ENCODE peak calls at places on chromosomes 12 and 14, in five cellular contexts. U is neural progenitor cell; V is colonic mucosa; L is CD4-positive, alpha-beta memory T cell; Q is HepG2. S is an unnamed sample.

GRCh38 chr12:56593909-56594621 is 36.1 kb downstream of the BAZ2A start:
- DNase-seq in U (peak; percentile 85), V (peak; percentile 37), L (peak; percentile 44), Q (peak; percentile 35), S (peak; percentile 51)

GRCh38 chr12:126891789-126892188 is 1375.2 kb upstream of the TMEM132C start:
- DNase-seq in U (no peak), V (no peak), L (no peak), Q (no peak), S (no peak)

GRCh38 chr12:26512213-26512612 is 316.8 kb downstream of the SSPN start:
- DNase-seq in U (no peak), V (no peak), L (no peak), Q (no peak), S (no peak)

GRCh38 chr14:77574446-77575125 is 41.9 kb downstream of the SPTLC2 start:
- DNase-seq in U (no peak), V (no peak), L (no peak), Q (no peak), S (no peak)

GRCh38 chr12:18343708-18344107 is 82.4 kb downstream of the PIK3C2G start:
- DNase-seq in U (no peak), V (peak; percentile 53), L (no peak), Q (no peak), S (no peak)

GRCh38 chr12:125685885-125686284 is 620.6 kb downstream of the AACS start:
- DNase-seq in U (no peak), V (no peak), L (no peak), Q (no peak), S (no peak)

GRCh38 chr14:67738740-67739504 is 37.2 kb downstream of the RDH12 start:
- DNase-seq in U (no peak), V (peak; percentile 58), L (peak; percentile 26), Q (peak; percentile 94), S (peak; percentile 10)

GRCh38 chr12:32032205-32032810 is 73.1 kb downstream of the RESF1 start:
- DNase-seq in U (no peak), V (no peak), L (no peak), Q (no peak), S (no peak)

GRCh38 chr14:50812856-50813543 is 18.0 kb downstream of the NIN start:
- DNase-seq in U (no peak), V (no peak), L (no peak), Q (no peak), S (no peak)

GRCh38 chr12:133235401-133236112 is at the start of gene ANHX:
- DNase-seq in U (no peak), V (no peak), L (no peak), Q (no peak), S (no peak)

GRCh38 chr12:117212563-117213190 is 22.4 kb upstream of the FBXO21 start:
- DNase-seq in U (peak; percentile 85), V (peak; percentile 63), L (peak; percentile 36), Q (peak; percentile 46), S (peak; percentile 46)

GRCh38 chr12:92261071-92261470 is 115.4 kb upstream of the BTG1 start:
- DNase-seq in U (no peak), V (no peak), L (no peak), Q (no peak), S (no peak)

GRCh38 chr14:32449640-32450039 is 120.5 kb downstream of the AKAP6 start:
- DNase-seq in U (no peak), V (no peak), L (no peak), Q (no peak), S (no peak)

GRCh38 chr12:28209782-28210181 is 19.5 kb downstream of the CCDC91 start:
- DNase-seq in U (peak; percentile 39), V (no peak), L (no peak), Q (no peak), S (no peak)
- H3K9me3 ChIP-seq in U (peaks cover 29% of the 10 kb centered on the region), V (no peaks in the 10 kb centered on the region), L (no peaks in the 10 kb centered on the region), Q (peaks cover 12% of the 10 kb centered on the region), S (no peaks in the 10 kb centered on the region)

GRCh38 chr14:99576761-99577705 is 27.0 kb downstream of the CCDC85C start:
- DNase-seq in U (no peak), V (no peak), L (no peak), Q (no peak), S (no peak)

GRCh38 chr14:99576304-99576703 is 27.7 kb downstream of the CCDC85C start:
- DNase-seq in U (no peak), V (no peak), L (no peak), Q (no peak), S (no peak)

GRCh38 chr14:99573436-99574098 is 30.4 kb downstream of the CCDC85C start:
- DNase-seq in U (no peak), V (no peak), L (no peak), Q (no peak), S (no peak)

GRCh38 chr14:99574099-99574880 is 29.7 kb downstream of the CCDC85C start:
- DNase-seq in U (peak; percentile 74), V (peak; percentile 81), L (no peak), Q (peak; percentile 73), S (no peak)

GRCh38 chr14:99575043-99576023 is 28.7 kb downstream of the CCDC85C start:
- DNase-seq in U (no peak), V (peak; percentile 79), L (no peak), Q (peak; percentile 52), S (no peak)
- H3K4me1 ChIP-seq in U (peaks cover 66% of the 10 kb centered on the region), V (peaks cover 74% of the 10 kb centered on the region), L (no peaks in the 10 kb centered on the region), Q (peaks cover 73% of the 10 kb centered on the region), S (no peaks in the 10 kb centered on the region)

GRCh38 chr12:101945361-101946232 is 68.2 kb downstream of the DRAM1 start:
- DNase-seq in U (no peak), V (peak; percentile 41), L (no peak), Q (peak; percentile 39), S (no peak)
- H3K9me3 ChIP-seq in U (no peaks in the 10 kb centered on the region), V (no peaks in the 10 kb centered on the region), L (no peaks in the 10 kb centered on the region), Q (no peaks in the 10 kb centered on the region), S (no peaks in the 10 kb centered on the region)

GRCh38 chr12:68367903-68368302 is 35.7 kb upstream of the MDM1 start:
- DNase-seq in U (no peak), V (no peak), L (peak; percentile 45), Q (no peak), S (peak; percentile 45)
- H3K4me1 ChIP-seq in U (peaks cover 8% of the 10 kb centered on the region), V (no peaks in the 10 kb centered on the region), L (peaks cover 66% of the 10 kb centered on the region), Q (peaks cover 13% of the 10 kb centered on the region), S (peaks cover 61% of the 10 kb centered on the region)

GRCh38 chr14:105859717-105860614 is 333.6 kb downstream of the TMEM121 start:
- DNase-seq in U (no peak), V (no peak), L (peak; percentile 39), Q (no peak), S (peak; percentile 36)
- H3K9me3 ChIP-seq in U (no peaks in the 10 kb centered on the region), V (no peaks in the 10 kb centered on the region), L (no peaks in the 10 kb centered on the region), Q (no peaks in the 10 kb centered on the region), S (no peaks in the 10 kb centered on the region)

GRCh38 chr12:77845831-77846230 is 15.1 kb downstream of the NAV3 start:
- DNase-seq in U (no peak), V (no peak), L (no peak), Q (no peak), S (no peak)
- H3K4me1 ChIP-seq in U (peaks cover 17% of the 10 kb centered on the region), V (no peaks in the 10 kb centered on the region), L (no peaks in the 10 kb centered on the region), Q (peaks cover 13% of the 10 kb centered on the region), S (no peaks in the 10 kb centered on the region)

GRCh38 chr14:105974902-105975301 is 448.5 kb downstream of the TMEM121 start:
- DNase-seq in U (no peak), V (no peak), L (peak; percentile 38), Q (peak; percentile 39), S (peak; percentile 83)

GRCh38 chr14:105979446-105979845 is 453.1 kb downstream of the TMEM121 start:
- DNase-seq in U (no peak), V (no peak), L (no peak), Q (no peak), S (no peak)

GRCh38 chr14:105978618-105979295 is 452.4 kb downstream of the TMEM121 start:
- DNase-seq in U (no peak), V (no peak), L (no peak), Q (no peak), S (no peak)

GRCh38 chr14:105982664-105983063 is 456.3 kb downstream of the TMEM121 start:
- DNase-seq in U (no peak), V (no peak), L (no peak), Q (no peak), S (no peak)

DNA sequence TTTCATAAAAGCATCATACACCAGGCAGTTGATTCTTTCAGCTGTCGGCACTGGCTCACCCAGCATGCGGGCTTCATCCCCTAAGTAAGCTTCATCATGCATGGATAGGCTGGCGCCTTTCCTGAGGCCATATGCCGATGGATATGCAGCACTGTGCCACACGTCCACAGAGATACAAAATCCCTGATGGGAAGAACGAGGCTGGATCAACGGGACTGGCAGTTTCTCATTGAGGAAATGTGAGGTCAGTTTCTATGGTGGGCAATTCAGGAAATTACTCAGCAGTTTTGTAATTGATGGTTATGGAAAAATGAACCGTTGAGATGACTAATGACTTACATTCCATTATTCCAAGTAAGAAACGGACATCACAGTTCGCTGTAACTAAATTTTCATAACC is 453.8 kb downstream of the TMEM121 start:
- DNase-seq in U (no peak), V (no peak), L (no peak), Q (no peak), S (no peak)
- H3K9me3 ChIP-seq in U (peaks cover 7% of the 10 kb centered on the region), V (no peaks in the 10 kb centered on the region), L (no peaks in the 10 kb centered on the region), Q (no peaks in the 10 kb centered on the region), S (no peaks in the 10 kb centered on the region)

DNA sequence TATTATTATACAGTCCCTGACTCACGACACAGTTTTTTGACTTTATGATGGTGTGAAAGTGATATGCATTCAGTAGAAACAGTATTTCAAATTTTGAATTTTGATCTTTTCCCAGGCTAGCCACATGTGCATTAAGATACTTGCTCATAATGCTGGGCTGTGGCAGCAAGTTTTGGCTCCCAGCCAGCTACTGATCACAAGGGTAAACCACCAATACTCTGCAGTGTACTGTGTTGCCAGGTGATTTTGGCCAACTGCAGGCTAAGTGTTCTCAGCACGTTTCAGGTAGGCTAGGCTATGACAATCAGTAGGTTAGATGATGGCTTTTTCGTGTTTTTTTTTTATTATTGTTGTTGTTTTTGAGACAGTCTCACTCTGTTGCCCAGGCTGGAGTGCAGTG is 69.4 kb upstream of the ACTN1 start:
- DNase-seq in U (no peak), V (no peak), L (peak; percentile 18), Q (no peak), S (peak; percentile 36)
- H3K4me1 ChIP-seq in U (peaks cover 34% of the 10 kb centered on the region), V (peaks cover 11% of the 10 kb centered on the region), L (no peaks in the 10 kb centered on the region), Q (peaks cover 27% of the 10 kb centered on the region), S (no peaks in the 10 kb centered on the region)

GRCh38 chr12:130484221-130484620 is 146.5 kb downstream of the PIWIL1 start:
- DNase-seq in U (no peak), V (no peak), L (no peak), Q (no peak), S (no peak)
- H3K9me3 ChIP-seq in U (no peaks in the 10 kb centered on the region), V (no peaks in the 10 kb centered on the region), L (no peaks in the 10 kb centered on the region), Q (no peaks in the 10 kb centered on the region), S (no peaks in the 10 kb centered on the region)